ENCODE peak calls at places on chromosomes 6 and 20, in four cellular contexts. One of them, this sample, is unnamed.
A peak's percentile ranks its signal among the peaks of the same experiment; 100 is the strongest.

GRCh38 chr20:51172558-51173428 is 149.9 kb upstream of the KCNG1 start:
- DNase-seq in transverse colon: no peak
- DNase-seq in uterus: no peak
- DNase-seq in kidney epithelial cell: no peak
- DNase-seq in this sample: no peak

GRCh38 chr20:34579936-34580587 is 21.5 kb downstream of the MAP1LC3A start:
- DNase-seq in transverse colon: peak; percentile 76
- DNase-seq in kidney epithelial cell: no peak
- DNase-seq in uterus: no peak
- DNase-seq in this sample: no peak

GRCh38 chr6:110116258-110116657 is 63.2 kb downstream of the WASF1 start:
- DNase-seq in uterus: no peak
- DNase-seq in transverse colon: no peak
- DNase-seq in kidney epithelial cell: no peak
- DNase-seq in this sample: no peak

GRCh38 chr20:58579819-58580492 is 64.8 kb upstream of the APCDD1L start:
- DNase-seq in kidney epithelial cell: no peak
- DNase-seq in transverse colon: no peak
- DNase-seq in uterus: no peak
- DNase-seq in this sample: peak; percentile 35

GRCh38 chr6:160519603-160520042 is 144.5 kb downstream of the LPA start:
- DNase-seq in kidney epithelial cell: no peak
- DNase-seq in transverse colon: no peak
- DNase-seq in uterus: no peak
- DNase-seq in this sample: no peak

GRCh38 chr20:1935696-1936366 is 40.6 kb downstream of the SIRPA start:
- DNase-seq in uterus: no peak
- DNase-seq in kidney epithelial cell: no peak
- DNase-seq in transverse colon: peak; percentile 50
- DNase-seq in this sample: peak; percentile 72

GRCh38 chr20:62050166-62051120 is 15.2 kb downstream of the TAF4 start:
- DNase-seq in transverse colon: no peak
- DNase-seq in kidney epithelial cell: no peak
- DNase-seq in uterus: no peak
- DNase-seq in this sample: peak; percentile 75

GRCh38 chr6:160378886-160379285 is 30.7 kb downstream of the SLC22A3 start:
- DNase-seq in transverse colon: no peak
- DNase-seq in kidney epithelial cell: no peak
- DNase-seq in uterus: no peak
- DNase-seq in this sample: no peak

GRCh38 chr6:111573892-111574800 is 31.5 kb downstream of the TRAF3IP2 start:
- DNase-seq in uterus: peak; percentile 52
- DNase-seq in kidney epithelial cell: no peak
- DNase-seq in transverse colon: no peak
- DNase-seq in this sample: no peak

GRCh38 chr6:21555197-21555596 is 38.4 kb upstream of the SOX4 start:
- DNase-seq in transverse colon: no peak
- DNase-seq in uterus: no peak
- DNase-seq in kidney epithelial cell: no peak
- DNase-seq in this sample: no peak

GRCh38 chr6:39915866-39916265 is 18.4 kb downstream of the MOCS1 start:
- DNase-seq in uterus: no peak
- DNase-seq in transverse colon: no peak
- DNase-seq in kidney epithelial cell: no peak
- DNase-seq in this sample: peak; percentile 57

GRCh38 chr20:10316582-10316981 is 98.0 kb downstream of the SNAP25 start:
- DNase-seq in uterus: no peak
- DNase-seq in kidney epithelial cell: no peak
- DNase-seq in transverse colon: no peak
- DNase-seq in this sample: no peak

GRCh38 chr20:38230957-38231785 is 29.4 kb downstream of the KIAA1755 start:
- DNase-seq in uterus: no peak
- DNase-seq in kidney epithelial cell: no peak
- DNase-seq in transverse colon: no peak
- DNase-seq in this sample: no peak

GRCh38 chr6:3813150-3813780 is 35.9 kb upstream of the FAM50B start:
- DNase-seq in kidney epithelial cell: no peak
- DNase-seq in uterus: peak; percentile 69
- DNase-seq in transverse colon: no peak
- DNase-seq in this sample: no peak

GRCh38 chr6:68196645-68197044 is 438.4 kb upstream of the ADGRB3 start:
- DNase-seq in transverse colon: no peak
- DNase-seq in uterus: no peak
- DNase-seq in kidney epithelial cell: no peak
- DNase-seq in this sample: no peak

GRCh38 chr6:42136508-42137191 is 5.8 kb downstream of the C6orf132 start:
- DNase-seq in kidney epithelial cell: no peak
- DNase-seq in transverse colon: peak; percentile 40
- DNase-seq in uterus: no peak
- DNase-seq in this sample: no peak

GRCh38 chr6:18746727-18747126 is 359.6 kb downstream of the RNF144B start:
- DNase-seq in transverse colon: no peak
- DNase-seq in kidney epithelial cell: no peak
- DNase-seq in uterus: no peak
- DNase-seq in this sample: no peak

GRCh38 chr6:147738516-147739187 is 230.2 kb downstream of the SAMD5 start:
- DNase-seq in uterus: peak; percentile 63
- DNase-seq in kidney epithelial cell: peak; percentile 7
- DNase-seq in transverse colon: no peak
- DNase-seq in this sample: no peak

GRCh38 chr6:152984387-152984872 is 1.6 kb upstream of the FBXO5 start:
- DNase-seq in kidney epithelial cell: no peak
- DNase-seq in transverse colon: no peak
- DNase-seq in uterus: no peak
- DNase-seq in this sample: no peak

GRCh38 chr6:34680802-34681515 is 15.6 kb downstream of the ILRUN start:
- DNase-seq in transverse colon: no peak
- DNase-seq in uterus: no peak
- DNase-seq in kidney epithelial cell: no peak
- DNase-seq in this sample: no peak

GRCh38 chr6:167827062-167827587 is 414 bp downstream of the AFDN start:
- DNase-seq in uterus: peak; percentile 26
- DNase-seq in transverse colon: peak; percentile 34
- DNase-seq in kidney epithelial cell: no peak
- DNase-seq in this sample: no peak

GRCh38 chr20:57696401-57696961 is 13.3 kb downstream of the PMEPA1 start:
- DNase-seq in kidney epithelial cell: no peak
- DNase-seq in transverse colon: no peak
- DNase-seq in uterus: no peak
- DNase-seq in this sample: no peak

GRCh38 chr6:162364488-162364887 is 363.1 kb downstream of the PRKN start:
- DNase-seq in uterus: no peak
- DNase-seq in transverse colon: no peak
- DNase-seq in kidney epithelial cell: no peak
- DNase-seq in this sample: no peak

GRCh38 chr6:119224095-119224701 is 125.4 kb downstream of the MAN1A1 start:
- DNase-seq in uterus: no peak
- DNase-seq in kidney epithelial cell: no peak
- DNase-seq in transverse colon: no peak
- DNase-seq in this sample: no peak

GRCh38 chr20:49785851-49786174 is 26.8 kb upstream of the SLC9A8 start:
- DNase-seq in transverse colon: peak; percentile 59
- DNase-seq in kidney epithelial cell: no peak
- DNase-seq in uterus: no peak
- DNase-seq in this sample: no peak

GRCh38 chr6:33686981-33687975 is 24.2 kb downstream of the UQCC2 start:
- DNase-seq in kidney epithelial cell: no peak
- DNase-seq in transverse colon: no peak
- DNase-seq in uterus: no peak
- DNase-seq in this sample: no peak

GRCh38 chr6:27867941-27868705 is 44.1 kb downstream of the OR2B2 start:
- DNase-seq in uterus: no peak
- DNase-seq in kidney epithelial cell: no peak
- DNase-seq in transverse colon: no peak
- DNase-seq in this sample: no peak

GRCh38 chr20:61560361-61560853 is 308.3 kb downstream of the CDH4 start:
- DNase-seq in uterus: no peak
- DNase-seq in kidney epithelial cell: no peak
- DNase-seq in transverse colon: peak; percentile 11
- DNase-seq in this sample: no peak

DNA sequence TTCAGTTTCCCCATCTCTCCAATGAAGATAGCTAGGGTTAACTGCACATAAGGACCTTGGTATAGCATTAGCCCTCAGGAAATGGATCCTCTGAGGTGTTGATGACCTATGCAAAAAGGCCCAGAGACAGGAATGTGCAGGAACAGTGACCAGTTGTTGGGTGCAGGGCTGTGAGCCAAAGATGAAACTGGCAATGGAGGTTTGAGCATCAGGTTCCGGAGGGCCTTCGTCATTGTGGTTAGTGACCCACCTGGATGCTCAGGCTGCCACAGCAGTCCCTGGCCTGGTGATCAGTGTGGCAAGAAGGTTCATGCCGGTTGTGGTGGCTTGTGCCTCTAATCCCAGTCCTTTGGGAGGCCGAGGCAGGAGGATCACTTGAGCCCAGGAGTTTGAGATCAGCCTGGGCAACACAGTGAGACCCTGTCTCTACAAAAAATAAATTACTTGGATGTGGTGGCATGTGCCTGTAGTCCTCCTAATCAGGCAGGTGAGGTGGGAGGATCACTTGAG is 43.7 kb downstream of the TM9SF4 start:
- DNase-seq in kidney epithelial cell: no peak
- DNase-seq in uterus: no peak
- DNase-seq in transverse colon: no peak
- DNase-seq in this sample: no peak
- H3K36me3 ChIP-seq in kidney epithelial cell: peaks cover 2% of the 10 kb centered on the region
- H3K36me3 ChIP-seq in uterus: no peaks in the 10 kb centered on the region
- H3K36me3 ChIP-seq in transverse colon: peaks cover 4% of the 10 kb centered on the region
- H3K36me3 ChIP-seq in this sample: peaks cover 71% of the 10 kb centered on the region

DNA sequence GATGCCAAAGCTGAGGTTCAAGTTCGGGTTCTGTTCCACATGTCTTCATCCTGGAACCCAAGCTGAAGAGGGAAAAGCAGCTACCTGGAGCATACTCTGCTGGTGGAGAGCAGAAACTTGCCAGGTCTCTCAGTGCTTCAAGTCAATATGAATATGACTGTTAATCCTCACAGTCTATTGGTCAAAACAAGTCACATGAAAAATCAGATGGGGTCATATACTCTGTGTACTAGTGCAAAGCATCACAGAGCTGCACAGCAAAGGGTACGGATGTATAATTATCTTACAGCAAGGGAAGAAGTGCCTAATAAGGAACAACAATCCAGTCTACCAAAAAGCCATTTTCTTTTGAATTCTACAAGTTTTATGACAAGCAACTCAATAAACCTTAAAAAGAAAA is 11.6 kb downstream of the NCOA7 start:
- DNase-seq in kidney epithelial cell: no peak
- DNase-seq in uterus: no peak
- DNase-seq in transverse colon: no peak
- DNase-seq in this sample: no peak
- H3K36me3 ChIP-seq in kidney epithelial cell: no peaks in the 10 kb centered on the region
- H3K36me3 ChIP-seq in uterus: no peaks in the 10 kb centered on the region
- H3K36me3 ChIP-seq in transverse colon: no peaks in the 10 kb centered on the region
- H3K36me3 ChIP-seq in this sample: no peaks in the 10 kb centered on the region

DNA sequence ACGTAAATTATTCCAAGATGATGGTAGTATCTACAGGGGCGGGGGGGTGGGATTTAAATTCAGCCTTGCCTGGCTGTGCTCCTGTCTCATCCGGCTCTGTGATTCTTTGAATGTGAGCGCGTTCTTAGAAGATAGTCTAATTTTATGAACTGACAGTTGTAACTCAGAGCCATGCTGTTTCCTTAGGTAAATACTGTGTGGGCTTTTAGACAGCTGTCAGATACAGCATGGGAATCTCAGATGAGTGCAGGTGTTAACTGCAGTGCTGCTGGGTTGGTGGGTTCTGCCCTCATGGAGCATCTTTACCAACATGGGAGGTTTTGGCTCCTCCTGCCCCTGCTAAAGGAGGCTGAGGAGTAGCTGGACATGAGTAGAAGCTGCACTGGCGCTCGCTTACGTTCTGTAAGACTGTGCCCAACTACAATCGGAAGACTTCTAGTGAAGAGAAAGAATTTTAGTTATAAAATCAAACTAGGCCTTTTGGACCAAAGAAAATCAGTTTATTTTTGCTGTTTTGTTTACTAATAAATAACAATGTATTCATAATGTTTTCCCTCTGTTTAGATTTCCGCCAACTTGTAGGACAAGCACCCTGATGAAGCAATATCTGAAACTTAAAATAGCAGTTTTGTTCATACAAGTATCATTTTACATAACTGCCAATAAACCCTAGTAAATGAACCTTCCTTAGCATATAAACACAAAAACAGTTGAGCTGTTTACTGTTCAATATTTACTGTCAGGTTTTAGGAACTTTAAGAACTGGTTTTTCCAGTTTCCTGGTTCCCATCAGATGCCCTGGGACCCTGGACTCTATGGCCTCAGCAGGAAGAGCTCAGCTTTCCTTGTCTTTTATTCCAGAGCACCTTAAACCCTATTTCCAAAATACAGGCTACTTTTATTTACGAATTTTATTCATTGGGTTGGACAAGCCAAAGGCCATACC is 66.1 kb downstream of the FAM120B start:
- DNase-seq in uterus: no peak
- DNase-seq in kidney epithelial cell: no peak
- DNase-seq in transverse colon: no peak
- DNase-seq in this sample: no peak
- H3K36me3 ChIP-seq in uterus: no peaks in the 10 kb centered on the region
- H3K36me3 ChIP-seq in kidney epithelial cell: no peaks in the 10 kb centered on the region
- H3K36me3 ChIP-seq in transverse colon: no peaks in the 10 kb centered on the region
- H3K36me3 ChIP-seq in this sample: peaks cover 19% of the 10 kb centered on the region

DNA sequence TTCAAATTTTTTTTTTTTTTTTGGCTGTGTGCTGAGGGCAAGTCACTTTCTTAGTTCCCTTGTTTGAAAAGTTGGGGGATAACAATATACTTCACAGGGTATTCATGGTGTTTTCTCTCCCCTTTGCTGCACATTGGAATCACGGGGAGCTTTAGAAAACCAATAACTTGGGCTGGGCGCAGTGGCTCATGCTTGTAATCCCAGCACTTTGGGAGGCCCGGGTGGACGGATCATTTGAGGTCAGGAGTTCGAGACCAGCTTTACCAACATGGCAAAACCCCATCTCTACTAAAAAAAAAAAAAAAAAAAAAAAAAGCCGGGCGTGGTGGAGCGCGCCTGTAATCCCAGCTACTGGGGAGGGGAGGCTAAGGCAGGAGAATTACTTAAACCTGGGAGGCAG is 15.9 kb downstream of the SRSF3 start:
- DNase-seq in uterus: no peak
- DNase-seq in kidney epithelial cell: no peak
- DNase-seq in transverse colon: no peak
- DNase-seq in this sample: peak; percentile 36
- H3K36me3 ChIP-seq in uterus: no peaks in the 10 kb centered on the region
- H3K36me3 ChIP-seq in kidney epithelial cell: peaks cover 2% of the 10 kb centered on the region
- H3K36me3 ChIP-seq in transverse colon: no peaks in the 10 kb centered on the region
- H3K36me3 ChIP-seq in this sample: peaks cover 54% of the 10 kb centered on the region

DNA sequence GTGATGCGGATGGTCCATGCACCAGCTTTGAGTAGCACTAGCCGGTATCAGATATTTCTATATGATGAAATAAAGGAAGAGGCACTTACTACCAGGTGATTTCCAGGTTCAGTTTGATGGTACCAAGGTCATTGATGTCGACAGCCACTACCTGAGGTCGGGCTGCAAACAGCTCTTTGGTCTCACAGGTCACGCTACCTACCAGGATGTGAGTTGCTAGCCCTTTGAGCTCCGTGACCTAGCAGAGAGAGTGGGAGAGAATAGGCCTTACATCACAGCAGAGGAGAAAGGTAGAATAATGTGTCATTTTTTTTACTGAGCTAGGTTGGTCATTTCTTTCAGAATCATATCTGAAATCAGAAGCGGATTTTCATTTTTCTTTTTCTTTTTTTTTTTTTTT is 51.0 kb upstream of the ARMH2 start:
- DNase-seq in transverse colon: no peak
- DNase-seq in uterus: no peak
- DNase-seq in kidney epithelial cell: no peak
- DNase-seq in this sample: no peak
- H3K36me3 ChIP-seq in transverse colon: no peaks in the 10 kb centered on the region
- H3K36me3 ChIP-seq in uterus: no peaks in the 10 kb centered on the region
- H3K36me3 ChIP-seq in kidney epithelial cell: no peaks in the 10 kb centered on the region
- H3K36me3 ChIP-seq in this sample: peaks cover 13% of the 10 kb centered on the region

GRCh38 chr20:17956099-17956685 is 12.4 kb downstream of the SNX5 start:
- DNase-seq in kidney epithelial cell: no peak
- DNase-seq in transverse colon: no peak
- DNase-seq in uterus: no peak
- DNase-seq in this sample: no peak
- H3K36me3 ChIP-seq in kidney epithelial cell: no peaks in the 10 kb centered on the region
- H3K36me3 ChIP-seq in transverse colon: no peaks in the 10 kb centered on the region
- H3K36me3 ChIP-seq in uterus: no peaks in the 10 kb centered on the region
- H3K36me3 ChIP-seq in this sample: peaks cover 45% of the 10 kb centered on the region